ENCODE peak calls at places on chromosomes 1 and 21, in five cellular contexts. Z, N, C, K and M are unnamed samples.

GRCh38 chr1:60171793-60172192 is 98.2 kb upstream of the C1orf87 start:
- DNase-seq in Z (no peak), N (peak), C (no peak), K (no peak), M (no peak)

GRCh38 chr1:156994277-156994676 is 51.3 kb downstream of the ARHGEF11 start:
- DNase-seq in Z (no peak), N (no peak), C (no peak), K (no peak), M (no peak)

GRCh38 chr1:33727310-33727709 is 136.6 kb upstream of the HMGB4 start:
- DNase-seq in Z (no peak), N (no peak), C (no peak), K (no peak), M (no peak)

GRCh38 chr1:151721788-151722510 is 627 bp downstream of the RIIAD1 start:
- DNase-seq in Z (no peak), N (no peak), C (no peak), K (no peak), M (no peak)

GRCh38 chr1:6317101-6317760 is 56.3 kb upstream of the GPR153 start:
- DNase-seq in Z (no peak), N (peak), C (no peak), K (no peak), M (no peak)

GRCh38 chr21:14736672-14737071 is 190.6 kb upstream of the SAMSN1 start:
- DNase-seq in Z (no peak), N (no peak), C (no peak), K (no peak), M (no peak)

GRCh38 chr1:18716785-18717678 is 86.4 kb downstream of the PAX7 start:
- DNase-seq in Z (no peak), N (no peak), C (no peak), K (no peak), M (no peak)

GRCh38 chr1:184576822-184577790 is 177.6 kb downstream of the EDEM3 start:
- DNase-seq in Z (no peak), N (no peak), C (no peak), K (no peak), M (no peak)

GRCh38 chr1:194339451-194339850 is 1153.0 kb upstream of the B3GALT2 start:
- DNase-seq in Z (no peak), N (no peak), C (no peak), K (no peak), M (no peak)

GRCh38 chr1:7808253-7808844 is 24.3 kb downstream of the PER3 start:
- DNase-seq in Z (no peak), N (peak), C (no peak), K (no peak), M (no peak)

GRCh38 chr1:152047607-152047953 is 10.8 kb upstream of the S100A11 start:
- DNase-seq in Z (peak), N (peak), C (peak), K (no peak), M (no peak)

GRCh38 chr1:25068829-25069228 is 138.8 kb upstream of the RUNX3 start:
- DNase-seq in Z (no peak), N (no peak), C (no peak), K (no peak), M (no peak)

GRCh38 chr1:150836129-150836773 is 28.2 kb upstream of the CTSK start:
- DNase-seq in Z (no peak), N (peak), C (no peak), K (no peak), M (no peak)

GRCh38 chr1:17265162-17265561 is 16.3 kb downstream of the PADI3 start:
- DNase-seq in Z (peak), N (peak), C (no peak), K (no peak), M (no peak)

GRCh38 chr1:11383553-11384169 is 95.3 kb upstream of the DISP3 start:
- DNase-seq in Z (peak), N (peak), C (no peak), K (no peak), M (no peak)

GRCh38 chr1:239719642-239720258 is 333.4 kb downstream of the CHRM3 start:
- DNase-seq in Z (no peak), N (no peak), C (peak), K (no peak), M (no peak)

GRCh38 chr1:159992161-159992560 is 38.1 kb upstream of the SLAMF9 start:
- DNase-seq in Z (no peak), N (no peak), C (no peak), K (no peak), M (no peak)

GRCh38 chr1:184113251-184113650 is 61.7 kb downstream of the TSEN15 start:
- DNase-seq in Z (no peak), N (peak), C (no peak), K (no peak), M (no peak)

GRCh38 chr1:31936278-31936965 is 1.7 kb downstream of the PTP4A2 start:
- DNase-seq in Z (no peak), N (peak), C (no peak), K (no peak), M (no peak)

GRCh38 chr1:87273291-87273690 is 55.4 kb upstream of the LMO4 start:
- DNase-seq in Z (no peak), N (no peak), C (no peak), K (no peak), M (no peak)

DNA sequence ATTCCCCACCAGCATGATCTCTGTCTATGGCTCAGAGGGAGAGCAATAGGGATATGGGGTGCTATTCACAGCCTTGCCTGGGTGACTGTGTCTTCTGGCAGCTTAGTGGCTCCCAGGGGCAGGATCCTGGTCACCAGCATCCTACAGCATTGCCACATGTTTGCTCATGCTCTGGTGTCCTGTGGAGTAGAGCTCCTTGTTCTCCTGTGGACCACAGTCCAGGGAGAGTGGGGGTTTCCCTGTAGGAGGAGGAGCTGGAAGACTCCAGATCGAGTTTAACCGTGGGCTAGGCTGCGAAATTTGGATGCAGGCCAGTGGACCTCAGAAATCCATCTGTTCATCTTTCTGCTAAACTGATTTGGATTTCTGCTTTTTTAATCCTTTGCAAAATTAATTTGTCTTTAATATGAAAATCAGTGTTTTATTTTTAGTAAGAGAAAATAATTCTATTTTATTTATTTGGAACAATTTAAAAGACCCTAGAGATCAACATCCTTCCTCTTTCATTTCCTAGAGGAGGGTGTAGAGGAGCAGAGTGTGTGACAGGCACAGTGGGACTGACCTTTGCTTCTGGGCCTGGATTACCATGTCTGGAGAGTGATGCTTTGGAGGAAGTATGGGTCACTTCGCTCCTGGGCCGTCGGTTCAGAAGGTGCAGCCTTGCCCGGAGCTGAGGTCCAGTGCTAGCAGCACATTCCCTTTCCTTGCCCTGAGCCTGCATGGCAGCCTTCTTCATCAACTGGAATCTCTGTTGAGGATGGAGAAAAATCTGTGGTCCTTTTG is 17.4 kb downstream of the ADARB1 start:
- DNase-seq in Z (no peak), N (no peak), C (no peak), K (no peak), M (no peak)
- H3K27ac ChIP-seq in Z (no peak), N (no peak), C (no peak), K (peak), M (no peak)

DNA sequence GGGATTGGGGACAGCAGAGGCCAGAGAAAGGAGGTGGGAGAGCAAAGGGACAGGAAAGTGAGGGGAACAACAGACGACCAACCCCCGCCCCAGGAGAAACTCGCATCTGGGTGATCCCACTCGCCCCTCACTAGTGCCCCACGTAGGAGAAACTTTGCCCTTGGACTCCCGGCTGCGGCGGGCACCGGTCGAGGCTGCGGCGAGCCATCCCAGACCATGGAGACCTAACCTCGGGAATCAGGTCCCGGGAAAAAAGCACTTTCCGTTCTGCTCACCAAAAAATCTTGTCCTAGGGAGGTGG is 2.6 kb downstream of the GFI1 start:
- DNase-seq in Z (no peak), N (no peak), C (no peak), K (no peak), M (no peak)
- H3K27ac ChIP-seq in Z (no peak), N (no peak), C (peak), K (no peak), M (no peak)

GRCh38 chr1:206735553-206736031 is 35.0 kb upstream of the IL19 start:
- DNase-seq in Z (no peak), N (peak), C (no peak), K (no peak), M (no peak)

GRCh38 chr1:206733012-206733411 is 37.6 kb upstream of the IL19 start:
- DNase-seq in Z (no peak), N (no peak), C (no peak), K (no peak), M (no peak)

GRCh38 chr1:206734499-206735142 is 36.0 kb upstream of the IL19 start:
- DNase-seq in Z (no peak), N (no peak), C (peak), K (peak), M (no peak)

GRCh38 chr1:206729507-206729906 is 41.1 kb upstream of the IL19 start:
- DNase-seq in Z (no peak), N (no peak), C (no peak), K (no peak), M (no peak)

GRCh38 chr1:206732508-206732907 is 38.1 kb upstream of the IL19 start:
- DNase-seq in Z (no peak), N (no peak), C (no peak), K (no peak), M (no peak)
- H3K27ac ChIP-seq in Z (no peak), N (no peak), C (no peak), K (no peak), M (no peak)

GRCh38 chr1:204562075-204562990 is 46.1 kb downstream of the MDM4 start:
- DNase-seq in Z (no peak), N (no peak), C (no peak), K (no peak), M (no peak)
- H3K27ac ChIP-seq in Z (no peak), N (no peak), C (no peak), K (no peak), M (no peak)

DNA sequence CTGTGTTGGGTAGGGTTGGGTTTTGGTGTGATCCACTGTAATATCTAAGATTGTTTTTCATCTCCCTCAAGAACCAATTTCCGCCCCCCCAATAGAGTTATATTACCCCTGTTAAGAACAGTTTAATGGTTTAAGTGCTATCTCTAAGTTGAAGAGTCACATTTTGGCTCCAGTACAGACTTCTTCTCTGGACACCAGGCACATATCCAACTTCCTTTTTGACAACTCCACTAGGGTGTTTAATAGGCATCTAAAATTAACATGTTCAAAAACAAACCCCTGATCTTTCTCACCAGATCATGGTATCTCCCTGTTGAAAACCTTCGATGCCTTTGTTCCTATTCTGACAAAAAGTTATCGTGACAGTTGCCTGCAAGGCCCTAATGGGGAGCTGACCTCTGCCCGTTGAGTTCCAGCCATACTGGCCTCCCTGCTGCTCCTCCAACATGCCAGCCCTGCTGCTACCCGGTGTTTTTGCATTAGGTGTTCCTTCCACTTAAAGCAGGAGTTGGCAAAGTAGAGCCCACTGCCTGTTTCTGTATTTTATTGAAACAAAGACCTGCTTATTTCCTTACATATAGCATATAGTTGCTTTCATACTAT is 18.6 kb downstream of the USP24 start:
- DNase-seq in Z (no peak), N (peak), C (no peak), K (no peak), M (no peak)
- H3K27ac ChIP-seq in Z (no peak), N (no peak), C (no peak), K (peak), M (no peak)

DNA sequence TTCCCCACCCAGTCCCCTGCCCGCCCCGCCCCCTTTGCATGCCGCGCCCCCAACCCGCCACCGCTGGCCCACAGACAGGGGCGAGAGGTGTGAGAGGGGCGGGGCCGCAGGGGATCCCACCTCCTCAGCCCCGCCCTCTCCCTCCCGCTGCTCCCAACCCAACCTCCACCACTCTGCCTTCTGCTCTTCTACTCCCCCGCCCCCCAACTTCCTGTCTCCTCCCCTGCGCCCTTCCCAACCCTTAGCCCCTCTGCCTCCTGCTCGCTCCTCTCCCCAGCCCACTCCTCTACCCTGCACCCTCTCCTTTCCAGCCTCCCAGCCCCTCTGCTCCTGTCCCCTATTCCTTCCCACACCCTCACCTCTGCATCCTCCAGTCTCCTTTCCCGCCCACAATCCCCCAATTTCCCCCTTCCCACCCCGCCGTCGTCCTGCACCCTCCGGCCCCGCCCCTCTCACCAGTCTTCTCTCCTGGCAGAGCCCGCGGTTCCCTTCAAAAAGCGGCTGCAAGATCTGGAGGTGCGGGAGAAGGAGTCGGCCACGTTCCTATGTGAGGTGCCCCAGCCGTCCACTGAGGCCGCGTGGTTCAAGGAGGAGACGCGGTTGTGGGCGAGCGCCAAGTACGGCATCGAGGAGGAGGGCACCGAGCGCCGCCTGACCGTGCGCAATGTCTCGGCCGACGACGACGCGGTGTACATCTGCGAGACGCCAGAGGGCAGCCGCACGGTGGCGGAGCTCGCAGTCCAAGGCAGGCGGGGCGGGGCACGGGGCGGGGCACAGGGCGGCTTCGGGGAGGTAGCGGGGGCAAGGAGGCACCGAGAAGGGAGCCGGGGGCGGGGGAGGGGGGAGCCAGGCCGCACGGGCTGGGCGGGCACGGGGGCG is 5.4 kb downstream of the OBSCN start:
- DNase-seq in Z (peak), N (peak), C (peak), K (peak), M (peak)
- H3K27ac ChIP-seq in Z (no peak), N (no peak), C (peak), K (no peak), M (no peak)

DNA sequence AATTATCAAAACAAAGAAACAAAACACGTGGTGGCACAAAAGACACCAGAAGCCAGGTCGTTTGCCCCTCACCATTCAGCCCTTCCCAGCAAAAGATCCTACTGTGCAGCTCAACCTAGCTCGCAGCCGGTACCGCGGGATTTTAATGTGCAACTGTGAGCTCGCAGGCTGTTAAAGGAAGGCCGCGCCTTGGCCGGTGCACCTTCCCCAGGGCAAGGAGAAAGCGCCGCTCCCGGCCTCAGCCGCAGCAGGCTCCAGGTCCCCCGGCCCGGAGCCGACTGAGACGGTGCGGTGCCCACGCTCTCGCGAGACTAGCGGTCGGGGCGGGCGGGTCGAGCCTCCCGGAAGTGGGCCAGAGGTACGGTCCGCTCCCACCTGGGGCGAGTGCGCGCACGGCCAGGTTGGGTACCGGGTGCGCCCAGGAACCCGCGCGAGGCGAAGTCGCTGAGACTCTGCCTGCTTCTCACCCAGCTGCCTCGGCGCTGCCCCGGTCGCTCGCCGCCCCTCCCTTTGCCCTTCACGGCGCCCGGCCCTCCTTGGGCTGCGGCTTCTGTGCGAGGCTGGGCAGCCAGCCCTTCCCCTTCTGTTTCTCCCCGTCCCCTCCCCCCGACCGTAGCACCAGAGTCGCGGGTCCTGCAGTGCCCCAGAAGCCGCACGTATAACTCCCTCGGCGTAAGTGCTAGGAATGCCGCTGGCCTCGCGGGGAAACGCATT is at the start of gene AGL:
- DNase-seq in Z (peak), N (peak), C (peak), K (peak), M (peak)
- H3K27ac ChIP-seq in Z (peak), N (peak), C (peak), K (peak), M (peak)

GRCh38 chr1:230155021-230155420 is 88.0 kb downstream of the GALNT2 start:
- DNase-seq in Z (no peak), N (no peak), C (no peak), K (no peak), M (no peak)
- H3K27ac ChIP-seq in Z (no peak), N (no peak), C (no peak), K (no peak), M (no peak)

GRCh38 chr1:207833381-207833780 is 77.5 kb downstream of the CD34 start:
- DNase-seq in Z (no peak), N (no peak), C (no peak), K (no peak), M (no peak)
- H3K27ac ChIP-seq in Z (no peak), N (no peak), C (peak), K (peak), M (no peak)